ENCODE peak calls at places on chromosomes 16 and 17, in eight cellular contexts. N, Q, J, A, U, Y, M and R are unnamed samples.

GRCh38 chr16:64543401-64543800 is 578.5 kb downstream of the CDH11 start:
- DNase-seq in N (peak), Q (no peak), J (no peak), A (no peak), U (no peak), Y (no peak), M (no peak), R (no peak)

GRCh38 chr17:79622201-79622601 is 11.3 kb upstream of the RBFOX3 start:
- DNase-seq in N (no peak), Q (peak), J (no peak), A (no peak), U (no peak), Y (peak), M (no peak), R (no peak)

GRCh38 chr16:69040144-69040909 is 65.1 kb upstream of the HAS3 start:
- DNase-seq in N (no peak), Q (no peak), J (no peak), A (peak), U (peak), Y (no peak), M (no peak), R (peak)

GRCh38 chr17:15262291-15263205 is 2.6 kb downstream of the PMP22 start:
- DNase-seq in N (no peak), Q (peak), J (no peak), A (peak), U (peak), Y (peak), M (peak), R (peak)

GRCh38 chr17:46061435-46061834 is 62.4 kb downstream of the STH start:
- DNase-seq in N (no peak), Q (no peak), J (no peak), A (peak), U (peak), Y (no peak), M (no peak), R (peak)

GRCh38 chr16:52424591-52424990 is 122.4 kb downstream of the TOX3 start:
- DNase-seq in N (no peak), Q (no peak), J (no peak), A (no peak), U (no peak), Y (no peak), M (no peak), R (no peak)

GRCh38 chr17:54754560-54754959 is 146.1 kb upstream of the TOM1L1 start:
- DNase-seq in N (no peak), Q (no peak), J (no peak), A (no peak), U (no peak), Y (no peak), M (no peak), R (no peak)

GRCh38 chr16:67766281-67766680 is 40.1 kb downstream of the RANBP10 start:
- DNase-seq in N (no peak), Q (no peak), J (no peak), A (peak), U (no peak), Y (no peak), M (no peak), R (no peak)

GRCh38 chr16:70161350-70161749 is 12.2 kb upstream of the CLEC18C start:
- DNase-seq in N (no peak), Q (no peak), J (no peak), A (no peak), U (no peak), Y (no peak), M (peak), R (no peak)

GRCh38 chr16:68590201-68590994 is 51.3 kb downstream of the ZFP90 start:
- DNase-seq in N (no peak), Q (no peak), J (peak), A (peak), U (peak), Y (peak), M (no peak), R (peak)

GRCh38 chr16:22357635-22357971 is 16.8 kb downstream of the CDR2 start:
- DNase-seq in N (peak), Q (no peak), J (no peak), A (no peak), U (no peak), Y (no peak), M (no peak), R (no peak)

GRCh38 chr17:42953669-42954068 is 10.6 kb downstream of the AARSD1 start:
- DNase-seq in N (no peak), Q (no peak), J (no peak), A (peak), U (no peak), Y (no peak), M (no peak), R (peak)

GRCh38 chr17:19413725-19414124 is 2.7 kb downstream of the RNF112 start:
- DNase-seq in N (no peak), Q (no peak), J (no peak), A (no peak), U (no peak), Y (no peak), M (no peak), R (no peak)

GRCh38 chr16:81442220-81442908 is 2.2 kb upstream of the CMIP start:
- DNase-seq in N (no peak), Q (no peak), J (no peak), A (no peak), U (no peak), Y (no peak), M (no peak), R (no peak)

GRCh38 chr17:17132746-17133145 is 73.4 kb downstream of the PLD6 start:
- DNase-seq in N (no peak), Q (no peak), J (no peak), A (peak), U (no peak), Y (no peak), M (no peak), R (no peak)

GRCh38 chr16:27429981-27430441 is 28.0 kb downstream of the IL21R start:
- DNase-seq in N (no peak), Q (no peak), J (no peak), A (no peak), U (no peak), Y (no peak), M (peak), R (no peak)

GRCh38 chr17:77526728-77527355 is 386.1 kb downstream of the SEC14L1 start:
- DNase-seq in N (no peak), Q (no peak), J (no peak), A (no peak), U (no peak), Y (no peak), M (no peak), R (no peak)

GRCh38 chr17:67633751-67634191 is 84.0 kb upstream of the NOL11 start:
- DNase-seq in N (no peak), Q (peak), J (no peak), A (no peak), U (peak), Y (no peak), M (no peak), R (peak)

GRCh38 chr17:56142325-56142724 is 10.9 kb upstream of the ANKFN1 start:
- DNase-seq in N (no peak), Q (no peak), J (no peak), A (peak), U (peak), Y (no peak), M (no peak), R (peak)

GRCh38 chr17:78500806-78501205 is 76.4 kb downstream of the DNAH17 start:
- DNase-seq in N (no peak), Q (no peak), J (no peak), A (no peak), U (no peak), Y (no peak), M (no peak), R (no peak)

GRCh38 chr16:65201446-65202010 is 79.7 kb upstream of the CDH11 start:
- DNase-seq in N (peak), Q (no peak), J (no peak), A (no peak), U (peak), Y (no peak), M (no peak), R (no peak)

GRCh38 chr16:17396762-17397498 is 73.8 kb downstream of the XYLT1 start:
- DNase-seq in N (no peak), Q (peak), J (peak), A (peak), U (peak), Y (peak), M (peak), R (peak)

GRCh38 chr17:2187758-2188157 is 115.8 kb downstream of the SMG6 start:
- DNase-seq in N (no peak), Q (no peak), J (no peak), A (no peak), U (no peak), Y (no peak), M (no peak), R (no peak)

GRCh38 chr16:58426095-58426494 is 33.8 kb downstream of the GINS3 start:
- DNase-seq in N (peak), Q (no peak), J (no peak), A (no peak), U (no peak), Y (no peak), M (no peak), R (no peak)

GRCh38 chr16:17529982-17530760 is 59.4 kb upstream of the XYLT1 start:
- DNase-seq in N (peak), Q (no peak), J (no peak), A (no peak), U (no peak), Y (no peak), M (no peak), R (no peak)

GRCh38 chr17:79776378-79777165 is 1.4 kb upstream of the CBX2 start:
- DNase-seq in N (no peak), Q (no peak), J (no peak), A (no peak), U (no peak), Y (no peak), M (no peak), R (no peak)

GRCh38 chr17:42456223-42457106 is 2.2 kb upstream of the ATP6V0A1 start:
- DNase-seq in N (peak), Q (no peak), J (no peak), A (peak), U (peak), Y (no peak), M (no peak), R (peak)

GRCh38 chr16:24689128-24689527 is 40.3 kb upstream of the TNRC6A start:
- DNase-seq in N (no peak), Q (no peak), J (no peak), A (peak), U (peak), Y (no peak), M (no peak), R (peak)

GRCh38 chr16:81550412-81550768 is 105.8 kb downstream of the CMIP start:
- DNase-seq in N (no peak), Q (peak), J (no peak), A (no peak), U (no peak), Y (peak), M (no peak), R (no peak)

GRCh38 chr17:40648326-40648968 is 829 bp upstream of the SMARCE1 start:
- DNase-seq in N (no peak), Q (no peak), J (peak), A (peak), U (peak), Y (no peak), M (no peak), R (no peak)

GRCh38 chr17:71234349-71234748 is 886.5 kb upstream of the SOX9 start:
- DNase-seq in N (peak), Q (no peak), J (no peak), A (peak), U (no peak), Y (no peak), M (no peak), R (no peak)

GRCh38 chr17:3966720-3967363 is 2.6 kb upstream of the ATP2A3 start:
- DNase-seq in N (no peak), Q (no peak), J (no peak), A (no peak), U (no peak), Y (peak), M (no peak), R (no peak)

GRCh38 chr16:66292241-66292935 is 74.1 kb upstream of the CDH5 start:
- DNase-seq in N (no peak), Q (no peak), J (no peak), A (no peak), U (no peak), Y (no peak), M (no peak), R (no peak)

GRCh38 chr16:85652431-85653221 is 36.1 kb downstream of the GINS2 start:
- DNase-seq in N (no peak), Q (peak), J (peak), A (peak), U (peak), Y (peak), M (no peak), R (peak)

GRCh38 chr16:19753815-19754643 is 36.0 kb downstream of the IQCK start:
- DNase-seq in N (no peak), Q (no peak), J (peak), A (peak), U (peak), Y (no peak), M (no peak), R (peak)

GRCh38 chr17:78934681-78935418 is 9.7 kb upstream of the TIMP2 start:
- DNase-seq in N (no peak), Q (no peak), J (no peak), A (no peak), U (no peak), Y (no peak), M (no peak), R (no peak)

GRCh38 chr17:59671386-59671785 is 35.8 kb downstream of the PTRH2 start:
- DNase-seq in N (no peak), Q (no peak), J (no peak), A (no peak), U (no peak), Y (no peak), M (no peak), R (no peak)

GRCh38 chr16:23482778-23483177 is 27.5 kb downstream of the GGA2 start:
- DNase-seq in N (no peak), Q (no peak), J (no peak), A (no peak), U (no peak), Y (no peak), M (no peak), R (no peak)

GRCh38 chr17:72254808-72255449 is 134.1 kb downstream of the SOX9 start:
- DNase-seq in N (no peak), Q (no peak), J (no peak), A (no peak), U (no peak), Y (no peak), M (no peak), R (no peak)

GRCh38 chr17:57574040-57574513 is 171.0 kb downstream of the CCDC182 start:
- DNase-seq in N (no peak), Q (peak), J (no peak), A (peak), U (peak), Y (no peak), M (no peak), R (peak)

GRCh38 chr17:44999433-44999832 is 31.3 kb upstream of the C1QL1 start:
- DNase-seq in N (no peak), Q (no peak), J (no peak), A (no peak), U (no peak), Y (no peak), M (no peak), R (no peak)

GRCh38 chr17:44998646-44999045 is 30.5 kb upstream of the C1QL1 start:
- DNase-seq in N (no peak), Q (no peak), J (no peak), A (no peak), U (no peak), Y (no peak), M (no peak), R (no peak)

GRCh38 chr17:45004388-45004787 is 36.3 kb upstream of the C1QL1 start:
- DNase-seq in N (no peak), Q (no peak), J (no peak), A (no peak), U (no peak), Y (no peak), M (no peak), R (no peak)

GRCh38 chr17:45003877-45004276 is 35.8 kb upstream of the C1QL1 start:
- DNase-seq in N (no peak), Q (no peak), J (no peak), A (no peak), U (no peak), Y (no peak), M (no peak), R (no peak)

DNA sequence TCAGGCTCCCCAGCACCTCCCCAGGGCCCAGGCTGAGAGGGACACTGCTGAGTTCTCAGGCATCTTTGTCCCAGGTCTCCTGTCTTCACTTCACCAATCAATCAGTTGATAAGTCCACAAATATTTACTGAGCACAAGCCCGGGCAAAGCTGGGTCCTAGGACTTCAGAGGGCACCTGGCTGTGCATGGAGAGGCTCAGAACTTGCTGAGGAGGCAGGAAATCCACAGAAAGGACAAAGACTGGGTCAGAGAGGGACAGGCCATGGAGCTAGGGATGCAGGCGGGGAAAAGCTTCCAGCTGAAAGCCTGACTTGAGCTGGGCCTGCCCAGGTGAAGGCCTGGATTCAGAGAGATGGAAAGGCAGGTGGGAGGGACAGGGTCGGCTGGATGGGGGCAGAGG is 33.2 kb upstream of the C1QL1 start:
- DNase-seq in N (no peak), Q (no peak), J (no peak), A (no peak), U (no peak), Y (no peak), M (no peak), R (no peak)
- TF ChIP-seq CTCF in N (no peak), Q (no peak), J (no peak), A (no peak), U (no peak), Y (no peak), M (no peak), R (no peak)

GRCh38 chr16:88993006-88993787 is 16.2 kb upstream of the CBFA2T3 start:
- DNase-seq in N (no peak), Q (no peak), J (no peak), A (no peak), U (peak), Y (no peak), M (no peak), R (no peak)
- H3K4me3 ChIP-seq in N (no peak), Q (no peak), J (no peak), A (no peak), U (no peak), Y (no peak), M (no peak), R (no peak)

GRCh38 chr16:88759245-88759975 is 25.6 kb downstream of the PIEZO1 start:
- DNase-seq in N (no peak), Q (no peak), J (no peak), A (peak), U (peak), Y (peak), M (no peak), R (peak)
- TF ChIP-seq CTCF in N (no peak), Q (no peak), J (no peak), A (no peak), U (no peak), Y (no peak), M (no peak), R (no peak)

DNA sequence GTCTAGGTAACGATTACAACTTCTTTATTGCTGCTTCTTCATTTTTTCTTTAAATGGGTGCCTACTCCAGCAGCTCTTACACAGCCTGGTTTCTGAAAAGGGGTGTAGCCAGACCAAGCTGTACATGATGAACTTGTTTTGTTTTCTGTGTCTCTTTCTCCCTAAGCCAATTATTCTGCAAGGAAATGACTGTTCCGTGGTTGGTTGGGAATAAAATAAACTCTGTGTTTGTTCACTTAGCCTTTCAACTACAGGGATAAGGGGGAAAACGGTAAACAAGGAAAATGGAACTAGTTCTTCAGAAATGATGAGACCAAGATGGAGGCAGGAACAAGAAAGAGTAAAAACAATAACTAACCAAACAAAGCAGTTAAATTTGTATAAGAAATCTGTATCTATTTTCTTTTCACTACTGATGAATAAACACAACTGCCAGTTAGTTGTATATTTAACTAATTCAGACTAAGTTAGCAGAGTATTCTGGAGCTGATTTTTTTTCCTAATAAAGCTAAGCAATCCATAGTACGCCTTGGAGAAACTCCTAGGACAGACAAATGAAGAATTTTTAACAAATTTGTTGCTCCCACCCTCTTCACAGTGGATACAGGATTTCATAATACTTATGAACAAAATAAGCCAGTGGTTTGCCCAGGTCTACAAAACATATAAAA is at the start of gene ABCA6:
- DNase-seq in N (no peak), Q (no peak), J (peak), A (peak), U (peak), Y (no peak), M (peak), R (peak)
- H3K4me3 ChIP-seq in N (no peak), Q (peak), J (no peak), A (peak), U (peak), Y (no peak), M (no peak), R (peak)

GRCh38 chr17:81581758-81582157 is 29.6 kb upstream of the FAAP100 start:
- DNase-seq in N (no peak), Q (no peak), J (no peak), A (no peak), U (no peak), Y (no peak), M (no peak), R (no peak)
- TF ChIP-seq CTCF in N (no peak), Q (no peak), J (no peak), A (no peak), U (no peak), Y (no peak), M (no peak), R (no peak)

DNA sequence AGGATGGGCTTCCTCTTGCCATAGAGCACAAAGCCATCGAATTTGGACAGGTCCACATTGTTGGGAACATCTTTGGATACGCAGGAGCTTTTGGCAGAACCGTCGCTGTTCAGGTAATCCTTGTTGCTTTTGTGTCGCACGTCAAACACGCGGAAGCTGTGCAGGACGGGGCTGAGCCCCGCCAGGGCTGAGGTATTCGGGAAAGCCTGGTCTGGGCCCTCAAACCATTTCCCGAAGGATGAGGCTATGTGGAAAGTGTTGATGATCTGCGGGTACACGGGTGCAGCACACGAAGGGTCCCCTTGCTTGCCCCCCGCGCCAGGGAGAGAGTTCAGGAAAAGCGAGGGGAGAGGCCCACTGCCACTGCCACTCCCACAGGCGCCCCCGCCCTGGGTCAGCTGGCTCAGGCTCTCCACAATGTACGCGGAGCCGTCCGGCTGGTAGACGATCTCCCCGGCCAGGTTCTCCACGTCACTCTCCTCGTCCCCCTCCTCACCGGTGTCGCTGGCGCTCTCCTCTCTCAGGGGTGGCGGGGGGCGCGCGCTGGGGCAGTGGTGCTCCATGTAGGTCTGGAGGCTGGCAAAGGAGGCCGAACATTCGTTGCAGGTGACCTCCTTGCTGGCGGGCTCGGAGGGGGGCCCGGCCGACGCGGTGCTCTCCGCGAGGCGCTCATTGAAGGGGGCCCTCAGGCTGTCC is 88.5 kb downstream of the ZFHX3 start:
- DNase-seq in N (no peak), Q (no peak), J (no peak), A (no peak), U (no peak), Y (no peak), M (no peak), R (no peak)
- H3K4me3 ChIP-seq in N (no peak), Q (no peak), J (no peak), A (no peak), U (no peak), Y (no peak), M (no peak), R (no peak)